ENCODE peak calls at places on chromosomes 4 and X, in seven cellular contexts. A is activated CD8-positive, alpha-beta T cell treated with anti-CD3 and anti-CD28 coated beads, Interleukin-2, amount 10 ng/mL, durations not matched to agents 7 days and 5 days; P is CMK; L is EH; V is HTR-8/SVneo; Q is sigmoid colon; K is stimulated activated CD8-positive, alpha-beta memory T cell treated with anti-CD3 and anti-CD28 coated beads, Interleukin-7, amount 100 ng/mL, for 1 hour. T is an unnamed sample.

GRCh38 chr4:10279261-10279660 is 162.7 kb upstream of the WDR1 start:
- DNase-seq in A (no peak), Q (no peak), P (no peak), K (no peak), L (no peak), V (no peak), T (no peak)

GRCh38 chr4:55087016-55087929 is 38.1 kb downstream of the KDR start:
- DNase-seq in K (no peak), Q (no peak), L (peak), V (no peak), P (no peak), A (no peak), T (no peak)

GRCh38 chr4:140151700-140152014 is 2.3 kb downstream of the MAML3 start:
- DNase-seq in V (peak), K (peak), A (peak), Q (peak), P (peak), L (peak), T (peak)

GRCh38 chr4:185879666-185880312 is 67.8 kb upstream of the SORBS2 start:
- DNase-seq in Q (no peak), K (no peak), P (no peak), V (no peak), A (no peak), L (no peak), T (no peak)

GRCh38 chrX:33285550-33285949 is 74.2 kb upstream of the DMD start:
- DNase-seq in P (no peak), K (no peak), Q (no peak), V (no peak), L (no peak), A (no peak), T (no peak)

GRCh38 chr4:19051751-19052296 is 1030.3 kb upstream of the LCORL start:
- DNase-seq in P (no peak), Q (no peak), K (no peak), V (no peak), L (peak), A (no peak), T (no peak)

GRCh38 chrX:13360146-13360545 is 40.3 kb upstream of the ATXN3L start:
- DNase-seq in K (no peak), P (no peak), L (no peak), Q (no peak), V (no peak), A (no peak), T (no peak)

GRCh38 chr4:108135549-108136209 is 33.1 kb downstream of the LEF1 start:
- DNase-seq in K (no peak), Q (no peak), P (no peak), V (no peak), L (no peak), A (no peak), T (peak)

GRCh38 chr4:187027231-187027760 is 303.6 kb upstream of the FAT1 start:
- DNase-seq in L (peak), P (no peak), Q (no peak), A (no peak), V (no peak), K (no peak), T (no peak)

GRCh38 chrX:39898147-39898546 is 199.6 kb downstream of the BCOR start:
- DNase-seq in V (no peak), Q (no peak), L (no peak), P (no peak), A (no peak), K (no peak), T (no peak)

GRCh38 chr4:70714061-70714468 is 7.7 kb upstream of the RUFY3 start:
- DNase-seq in V (no peak), P (no peak), K (no peak), L (no peak), A (no peak), Q (no peak), T (no peak)

GRCh38 chrX:125998432-125998831 is 167.7 kb downstream of the DCAF12L2 start:
- DNase-seq in L (no peak), A (no peak), V (no peak), K (no peak), P (no peak), Q (no peak), T (no peak)

GRCh38 chr4:77797239-77797638 is 21.9 kb downstream of the CNOT6L start:
- DNase-seq in Q (no peak), P (no peak), L (peak), V (no peak), K (no peak), A (no peak), T (no peak)

GRCh38 chrX:45850775-45851433 is 650.2 kb upstream of the DIPK2B start:
- DNase-seq in P (no peak), K (no peak), V (no peak), A (peak), L (peak), Q (peak), T (peak)

GRCh38 chr4:119823891-119824290 is 195.3 kb upstream of the PDE5A start:
- DNase-seq in A (no peak), K (no peak), L (no peak), V (no peak), Q (no peak), P (no peak), T (no peak)

GRCh38 chr4:182194115-182194834 is 48.9 kb upstream of the TENM3 start:
- DNase-seq in Q (no peak), L (no peak), V (no peak), P (no peak), K (no peak), A (no peak), T (no peak)

GRCh38 chr4:81137894-81138293 is 77.1 kb downstream of the PRKG2 start:
- DNase-seq in V (no peak), L (no peak), Q (no peak), A (no peak), K (no peak), P (no peak), T (no peak)

GRCh38 chr4:20313237-20314030 is 61.7 kb downstream of the SLIT2 start:
- DNase-seq in P (no peak), A (no peak), V (no peak), Q (no peak), K (no peak), L (no peak), T (peak)

GRCh38 chr4:81896936-81897335 is 425.2 kb upstream of the RASGEF1B start:
- DNase-seq in L (no peak), K (no peak), Q (no peak), V (no peak), A (no peak), P (no peak), T (no peak)

GRCh38 chrX:121256653-121257052 is 209.2 kb downstream of the GLUD2 start:
- DNase-seq in L (no peak), A (no peak), Q (no peak), V (no peak), P (no peak), K (no peak), T (no peak)

GRCh38 chr4:8557151-8558076 is 22.8 kb upstream of the GPR78 start:
- DNase-seq in Q (no peak), P (no peak), L (peak), V (no peak), A (no peak), K (no peak), T (no peak)

GRCh38 chr4:140020457-140021361 is 133.3 kb downstream of the MAML3 start:
- DNase-seq in Q (no peak), V (no peak), K (no peak), P (no peak), L (no peak), A (no peak), T (no peak)

GRCh38 chr4:185110375-185110823 is 32.7 kb upstream of the SLC25A4 start:
- DNase-seq in V (no peak), P (no peak), Q (no peak), L (no peak), K (no peak), A (no peak), T (no peak)

GRCh38 chr4:132564920-132565319 is 584.2 kb upstream of the PCDH10 start:
- DNase-seq in K (no peak), P (no peak), Q (no peak), V (no peak), L (no peak), A (no peak), T (no peak)

GRCh38 chr4:174230148-174230547 is 53.3 kb downstream of the FBXO8 start:
- DNase-seq in A (no peak), K (no peak), Q (no peak), V (no peak), P (no peak), L (no peak), T (no peak)

GRCh38 chr4:184824081-184824775 is 1.5 kb downstream of the ACSL1 start:
- DNase-seq in A (no peak), V (no peak), Q (no peak), K (no peak), P (no peak), L (no peak), T (no peak)

GRCh38 chr4:185853841-185854240 is 41.8 kb upstream of the SORBS2 start:
- DNase-seq in L (no peak), K (no peak), A (no peak), V (no peak), P (no peak), Q (no peak), T (no peak)

GRCh38 chr4:8586671-8587468 is 5.7 kb upstream of the CPZ start:
- DNase-seq in Q (peak), P (no peak), K (no peak), A (no peak), V (no peak), L (no peak), T (no peak)

GRCh38 chr4:84677995-84678394 is 95.1 kb downstream of the CDS1 start:
- DNase-seq in L (no peak), Q (no peak), V (no peak), P (no peak), A (no peak), K (no peak), T (no peak)

GRCh38 chr4:15577508-15577907 is 77.6 kb downstream of the FBXL5 start:
- DNase-seq in K (no peak), A (no peak), P (no peak), Q (no peak), V (no peak), L (peak), T (no peak)